ENCODE peak calls at places on chromosomes 6 and 20, in five cellular contexts. One of them, this sample, is unnamed. For H3K27me3, the result is how much of the 10 kb centered on the place peaks cover.

GRCh38 chr20:36519012-36519719 is 22.2 kb upstream of the MYL9 start:
- DNase-seq in uterus: no peak
- DNase-seq in bronchial epithelial cell: no peak
- DNase-seq in Peyer's patch: no peak
- DNase-seq in heart right ventricle: no peak
- DNase-seq in this sample: no peak

GRCh38 chr6:22113046-22113766 is 183.6 kb downstream of the PRL start:
- DNase-seq in heart right ventricle: peak
- DNase-seq in uterus: peak
- DNase-seq in bronchial epithelial cell: peak
- DNase-seq in Peyer's patch: no peak
- DNase-seq in this sample: no peak

GRCh38 chr6:136696238-136696637 is 96.0 kb downstream of the MAP3K5 start:
- DNase-seq in uterus: peak
- DNase-seq in heart right ventricle: no peak
- DNase-seq in Peyer's patch: no peak
- DNase-seq in bronchial epithelial cell: peak
- DNase-seq in this sample: no peak

GRCh38 chr6:26216886-26217713 is 129.9 kb downstream of the HFE start:
- DNase-seq in heart right ventricle: peak
- DNase-seq in bronchial epithelial cell: peak
- DNase-seq in Peyer's patch: peak
- DNase-seq in uterus: peak
- DNase-seq in this sample: no peak

GRCh38 chr20:32494498-32495216 is 90.5 kb downstream of the NOL4L start:
- DNase-seq in bronchial epithelial cell: no peak
- DNase-seq in uterus: no peak
- DNase-seq in heart right ventricle: no peak
- DNase-seq in Peyer's patch: no peak
- DNase-seq in this sample: peak

GRCh38 chr20:63003546-63003945 is 3.2 kb downstream of the BHLHE23 start:
- DNase-seq in heart right ventricle: no peak
- DNase-seq in uterus: no peak
- DNase-seq in Peyer's patch: no peak
- DNase-seq in bronchial epithelial cell: no peak
- DNase-seq in this sample: peak

GRCh38 chr20:4026093-4026601 is 10.8 kb upstream of the RNF24 start:
- DNase-seq in uterus: peak
- DNase-seq in heart right ventricle: peak
- DNase-seq in Peyer's patch: no peak
- DNase-seq in bronchial epithelial cell: no peak
- DNase-seq in this sample: peak

GRCh38 chr20:13262302-13262650 is 41.2 kb downstream of the ISM1 start:
- DNase-seq in heart right ventricle: no peak
- DNase-seq in Peyer's patch: no peak
- DNase-seq in bronchial epithelial cell: no peak
- DNase-seq in uterus: no peak
- DNase-seq in this sample: no peak

GRCh38 chr6:79261666-79262065 is 27.2 kb upstream of the HMGN3 start:
- DNase-seq in heart right ventricle: no peak
- DNase-seq in bronchial epithelial cell: no peak
- DNase-seq in uterus: no peak
- DNase-seq in Peyer's patch: no peak
- DNase-seq in this sample: no peak

GRCh38 chr6:36595168-36595818 is 1.1 kb downstream of the SRSF3 start:
- DNase-seq in uterus: peak
- DNase-seq in heart right ventricle: peak
- DNase-seq in Peyer's patch: peak
- DNase-seq in bronchial epithelial cell: peak
- DNase-seq in this sample: peak

GRCh38 chr6:125781307-125781868 is 9.4 kb upstream of the NCOA7 start:
- DNase-seq in bronchial epithelial cell: no peak
- DNase-seq in uterus: peak
- DNase-seq in heart right ventricle: no peak
- DNase-seq in Peyer's patch: no peak
- DNase-seq in this sample: no peak

GRCh38 chr6:7108964-7109836 is 1.4 kb downstream of the RREB1 start:
- DNase-seq in Peyer's patch: peak
- DNase-seq in bronchial epithelial cell: peak
- DNase-seq in heart right ventricle: peak
- DNase-seq in uterus: peak
- DNase-seq in this sample: peak

GRCh38 chr20:61253264-61253639 is 1.2 kb downstream of the CDH4 start:
- DNase-seq in heart right ventricle: no peak
- DNase-seq in uterus: no peak
- DNase-seq in bronchial epithelial cell: no peak
- DNase-seq in Peyer's patch: no peak
- DNase-seq in this sample: peak

GRCh38 chr6:157638779-157639178 is 184.3 kb upstream of the SNX9 start:
- DNase-seq in Peyer's patch: no peak
- DNase-seq in bronchial epithelial cell: no peak
- DNase-seq in uterus: no peak
- DNase-seq in heart right ventricle: no peak
- DNase-seq in this sample: no peak

GRCh38 chr6:84554069-84554468 is 210.3 kb downstream of the TBX18 start:
- DNase-seq in uterus: no peak
- DNase-seq in Peyer's patch: no peak
- DNase-seq in bronchial epithelial cell: no peak
- DNase-seq in heart right ventricle: no peak
- DNase-seq in this sample: no peak

GRCh38 chr20:18692453-18692852 is 104.6 kb downstream of the DTD1 start:
- DNase-seq in bronchial epithelial cell: peak
- DNase-seq in Peyer's patch: no peak
- DNase-seq in uterus: no peak
- DNase-seq in heart right ventricle: no peak
- DNase-seq in this sample: no peak

GRCh38 chr6:130303436-130303835 is 62.4 kb upstream of the TMEM200A start:
- DNase-seq in bronchial epithelial cell: no peak
- DNase-seq in uterus: no peak
- DNase-seq in heart right ventricle: no peak
- DNase-seq in Peyer's patch: no peak
- DNase-seq in this sample: no peak

GRCh38 chr6:48615041-48615440 is 504.0 kb upstream of the PTCHD4 start:
- DNase-seq in heart right ventricle: no peak
- DNase-seq in bronchial epithelial cell: peak
- DNase-seq in uterus: no peak
- DNase-seq in Peyer's patch: no peak
- DNase-seq in this sample: no peak

GRCh38 chr6:71187136-71187535 is 101.5 kb upstream of the OGFRL1 start:
- DNase-seq in Peyer's patch: no peak
- DNase-seq in heart right ventricle: no peak
- DNase-seq in bronchial epithelial cell: no peak
- DNase-seq in uterus: no peak
- DNase-seq in this sample: no peak

GRCh38 chr6:38522322-38522721 is 117.4 kb downstream of the BTBD9 start:
- DNase-seq in Peyer's patch: no peak
- DNase-seq in bronchial epithelial cell: no peak
- DNase-seq in uterus: peak
- DNase-seq in heart right ventricle: peak
- DNase-seq in this sample: no peak

GRCh38 chr20:3704085-3704484 is 8.3 kb downstream of the SIGLEC1 start:
- DNase-seq in uterus: no peak
- DNase-seq in Peyer's patch: no peak
- DNase-seq in bronchial epithelial cell: no peak
- DNase-seq in heart right ventricle: no peak
- DNase-seq in this sample: no peak

GRCh38 chr6:44228836-44229235 is 5.4 kb downstream of the SLC29A1 start:
- DNase-seq in Peyer's patch: no peak
- DNase-seq in heart right ventricle: no peak
- DNase-seq in uterus: no peak
- DNase-seq in bronchial epithelial cell: no peak
- DNase-seq in this sample: no peak

GRCh38 chr6:142635130-142635529 is 309.8 kb downstream of the HIVEP2 start:
- DNase-seq in Peyer's patch: no peak
- DNase-seq in uterus: no peak
- DNase-seq in heart right ventricle: no peak
- DNase-seq in bronchial epithelial cell: no peak
- DNase-seq in this sample: no peak

GRCh38 chr20:58053391-58054055 is 174.9 kb downstream of the ANKRD60 start:
- DNase-seq in heart right ventricle: no peak
- DNase-seq in bronchial epithelial cell: no peak
- DNase-seq in uterus: no peak
- DNase-seq in Peyer's patch: no peak
- DNase-seq in this sample: no peak

GRCh38 chr20:50054626-50055511 is 58.1 kb downstream of the UBE2V1 start:
- DNase-seq in Peyer's patch: no peak
- DNase-seq in heart right ventricle: no peak
- DNase-seq in bronchial epithelial cell: no peak
- DNase-seq in uterus: no peak
- DNase-seq in this sample: peak

GRCh38 chr6:12836009-12836408 is 119.4 kb downstream of the PHACTR1 start:
- DNase-seq in uterus: no peak
- DNase-seq in bronchial epithelial cell: no peak
- DNase-seq in heart right ventricle: no peak
- DNase-seq in Peyer's patch: no peak
- DNase-seq in this sample: no peak

DNA sequence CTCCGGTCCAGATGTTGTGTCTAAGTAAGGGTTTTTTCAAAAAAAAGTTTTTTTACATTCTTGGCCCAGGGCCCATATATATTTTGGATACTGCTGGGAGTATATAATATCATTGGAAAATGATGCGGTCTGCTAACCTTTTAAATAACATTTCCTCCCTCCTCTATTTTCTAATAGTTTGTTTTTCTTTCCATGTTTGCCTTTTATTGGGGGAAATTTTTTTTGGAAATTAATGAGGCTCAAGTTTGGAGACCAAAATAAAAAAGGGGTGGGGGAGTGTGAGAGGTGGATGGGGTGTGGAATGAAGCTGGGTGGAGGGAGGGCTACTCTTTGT is 42.8 kb upstream of the FOXP4 start:
- DNase-seq in uterus: no peak
- DNase-seq in Peyer's patch: no peak
- DNase-seq in bronchial epithelial cell: no peak
- DNase-seq in heart right ventricle: no peak
- DNase-seq in this sample: no peak
- H3K4me3 ChIP-seq in uterus: no peak
- H3K4me3 ChIP-seq in Peyer's patch: peak
- H3K4me3 ChIP-seq in bronchial epithelial cell: no peak
- H3K4me3 ChIP-seq in heart right ventricle: peak
- H3K4me3 ChIP-seq in this sample: no peak

GRCh38 chr6:88163576-88163975 is 2.6 kb downstream of the CNR1 start:
- DNase-seq in heart right ventricle: no peak
- DNase-seq in uterus: no peak
- DNase-seq in bronchial epithelial cell: no peak
- DNase-seq in Peyer's patch: no peak
- DNase-seq in this sample: no peak
- H3K27me3 ChIP-seq in heart right ventricle: under half
- H3K27me3 ChIP-seq in uterus: under half
- H3K27me3 ChIP-seq in bronchial epithelial cell: under half
- H3K27me3 ChIP-seq in Peyer's patch: under half
- H3K27me3 ChIP-seq in this sample: under half

GRCh38 chr6:170292111-170292777 is 1.4 kb upstream of the DLL1 start:
- DNase-seq in Peyer's patch: no peak
- DNase-seq in heart right ventricle: no peak
- DNase-seq in bronchial epithelial cell: no peak
- DNase-seq in uterus: no peak
- DNase-seq in this sample: peak
- H3K4me3 ChIP-seq in Peyer's patch: peak
- H3K4me3 ChIP-seq in heart right ventricle: peak
- H3K4me3 ChIP-seq in bronchial epithelial cell: no peak
- H3K4me3 ChIP-seq in uterus: no peak
- H3K4me3 ChIP-seq in this sample: peak

GRCh38 chr6:64679411-64679810 is 1027.6 kb downstream of the EYS start:
- DNase-seq in heart right ventricle: no peak
- DNase-seq in Peyer's patch: no peak
- DNase-seq in uterus: no peak
- DNase-seq in bronchial epithelial cell: peak
- DNase-seq in this sample: no peak
- H3K27me3 ChIP-seq in heart right ventricle: under half
- H3K27me3 ChIP-seq in Peyer's patch: under half
- H3K27me3 ChIP-seq in uterus: under half
- H3K27me3 ChIP-seq in bronchial epithelial cell: under half
- H3K27me3 ChIP-seq in this sample: under half

DNA sequence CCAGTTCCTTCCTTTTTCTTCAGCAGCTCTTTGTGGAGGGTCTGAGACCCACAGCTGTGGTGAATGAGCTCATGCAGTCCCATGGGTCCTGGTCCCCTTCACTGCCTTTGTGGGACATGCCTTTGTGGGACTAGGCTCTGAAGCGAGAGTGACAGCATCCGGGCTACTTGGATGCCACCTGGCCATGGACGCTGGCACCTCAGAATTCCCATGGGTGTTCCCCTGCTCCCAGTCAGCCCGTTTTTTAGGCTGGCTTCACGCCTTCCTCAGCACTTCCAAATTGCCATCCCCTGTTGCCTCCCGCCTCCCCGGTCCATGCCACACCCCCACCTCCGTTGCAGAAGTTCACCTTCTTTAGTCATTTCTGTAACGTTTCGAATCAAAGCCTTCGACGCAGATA is 45.1 kb downstream of the RAMACL start:
- DNase-seq in heart right ventricle: no peak
- DNase-seq in uterus: no peak
- DNase-seq in Peyer's patch: peak
- DNase-seq in bronchial epithelial cell: no peak
- DNase-seq in this sample: no peak
- H3K4me3 ChIP-seq in heart right ventricle: peak
- H3K4me3 ChIP-seq in uterus: no peak
- H3K4me3 ChIP-seq in Peyer's patch: no peak
- H3K4me3 ChIP-seq in bronchial epithelial cell: no peak
- H3K4me3 ChIP-seq in this sample: no peak

GRCh38 chr6:50823130-50823920 is 4.7 kb downstream of the TFAP2B start:
- DNase-seq in bronchial epithelial cell: no peak
- DNase-seq in uterus: no peak
- DNase-seq in Peyer's patch: no peak
- DNase-seq in heart right ventricle: no peak
- DNase-seq in this sample: peak

GRCh38 chr6:50826037-50826761 is 7.5 kb downstream of the TFAP2B start:
- DNase-seq in uterus: no peak
- DNase-seq in Peyer's patch: no peak
- DNase-seq in heart right ventricle: no peak
- DNase-seq in bronchial epithelial cell: no peak
- DNase-seq in this sample: no peak

GRCh38 chr6:50826803-50827202 is 8.1 kb downstream of the TFAP2B start:
- DNase-seq in Peyer's patch: no peak
- DNase-seq in bronchial epithelial cell: no peak
- DNase-seq in uterus: no peak
- DNase-seq in heart right ventricle: no peak
- DNase-seq in this sample: no peak

GRCh38 chr6:50825375-50826036 is 6.8 kb downstream of the TFAP2B start:
- DNase-seq in bronchial epithelial cell: no peak
- DNase-seq in Peyer's patch: no peak
- DNase-seq in heart right ventricle: no peak
- DNase-seq in uterus: no peak
- DNase-seq in this sample: no peak

DNA sequence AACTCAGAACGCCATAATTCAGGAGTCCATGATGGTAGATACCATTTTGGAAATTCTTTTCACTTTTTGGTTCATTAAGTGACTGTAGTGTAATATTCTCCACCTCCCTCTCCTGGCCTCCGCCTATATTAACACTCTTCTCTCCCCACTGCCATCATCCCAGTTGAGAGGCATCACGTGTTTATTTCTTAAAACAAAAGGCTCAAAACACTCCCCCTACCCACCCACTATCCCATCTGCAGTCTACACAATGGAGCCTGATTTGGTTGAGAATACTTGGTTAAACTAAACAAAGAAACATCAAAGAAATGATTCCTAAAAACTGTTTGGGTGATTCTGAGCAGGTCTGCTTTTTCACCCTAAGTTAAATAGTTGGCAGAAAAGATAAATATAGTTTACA is 5.8 kb downstream of the TFAP2B start:
- DNase-seq in Peyer's patch: no peak
- DNase-seq in bronchial epithelial cell: no peak
- DNase-seq in heart right ventricle: no peak
- DNase-seq in uterus: no peak
- DNase-seq in this sample: peak
- H3K27me3 ChIP-seq in Peyer's patch: under half
- H3K27me3 ChIP-seq in bronchial epithelial cell: half or more
- H3K27me3 ChIP-seq in heart right ventricle: under half
- H3K27me3 ChIP-seq in uterus: half or more
- H3K27me3 ChIP-seq in this sample: half or more

This sample was measured in H7.